ENCODE peak calls at places on chromosomes 4 and X, in four cellular contexts. C is HepG2, L is WTC11, H is K562. G is an unnamed sample.

GRCh38 chr4:2269206-2269531 is 7.3 kb upstream of the MXD4 start:
- DNase-seq in L (peak; percentile 35), H (no peak), C (no peak), G (no peak)

GRCh38 chr4:165806613-165807012 is 66.4 kb upstream of the TLL1 start:
- DNase-seq in L (no peak), H (no peak), C (no peak), G (no peak)

GRCh38 chrX:3697701-3698279 is 15.7 kb downstream of the PRKX start:
- DNase-seq in C (no peak), L (no peak), H (no peak), G (no peak)

GRCh38 chr4:141858437-141858836 is 222.1 kb downstream of the IL15 start:
- DNase-seq in L (no peak), C (no peak), H (no peak), G (no peak)

GRCh38 chr4:174265917-174266316 is 17.6 kb downstream of the FBXO8 start:
- DNase-seq in H (no peak), L (no peak), C (no peak), G (no peak)

GRCh38 chr4:101258782-101259353 is 88.5 kb downstream of the PPP3CA start:
- DNase-seq in H (no peak), C (no peak), L (no peak), G (no peak)

GRCh38 chr4:71732706-71733105 is 51.2 kb downstream of the GC start:
- DNase-seq in L (no peak), C (peak; percentile 13), H (peak; percentile 21), G (peak; percentile 31)

GRCh38 chr4:158729716-158730559 is 6.7 kb upstream of the PPID start:
- DNase-seq in C (peak; percentile 67), H (peak; percentile 70), L (peak; percentile 51), G (peak; percentile 70)

GRCh38 chr4:7364979-7365378 is 69.8 kb downstream of the PSAPL1 start:
- DNase-seq in H (no peak), C (no peak), L (no peak), G (no peak)

GRCh38 chr4:85808104-85808503 is 333.2 kb downstream of the ARHGAP24 start:
- DNase-seq in C (no peak), H (no peak), L (no peak), G (no peak)

GRCh38 chrX:101117701-101118100 is 19.7 kb downstream of the CENPI start:
- DNase-seq in L (no peak), C (no peak), H (no peak), G (no peak)

GRCh38 chr4:76758290-76758882 is 139.6 kb downstream of the SOWAHB start:
- DNase-seq in C (peak; percentile 28), L (no peak), H (peak; percentile 40), G (peak; percentile 64)

GRCh38 chrX:40127052-40127451 is 29.3 kb upstream of the BCOR start:
- DNase-seq in H (no peak), C (no peak), L (no peak), G (no peak)

GRCh38 chrX:69216911-69217310 is 51.7 kb upstream of the PJA1 start:
- DNase-seq in L (no peak), H (no peak), C (no peak), G (no peak)

GRCh38 chr4:5988086-5988845 is 30.0 kb downstream of the C4orf50 start:
- DNase-seq in L (no peak), C (no peak), H (no peak), G (no peak)

GRCh38 chr4:73867783-73868182 is 1.4 kb upstream of the CXCL1 start:
- DNase-seq in L (no peak), C (no peak), H (peak; percentile 19), G (no peak)

GRCh38 chr4:3248811-3249661 is at the start of gene MSANTD1:
- DNase-seq in C (no peak), H (no peak), L (no peak), G (no peak)

GRCh38 chrX:48458711-48459110 is 11.3 kb downstream of the SLC38A5 start:
- DNase-seq in C (no peak), H (no peak), L (no peak), G (no peak)

GRCh38 chr4:90357117-90357710 is 230.0 kb downstream of the CCSER1 start:
- DNase-seq in H (peak; percentile 28), C (peak; percentile 45), L (no peak), G (peak; percentile 26)

GRCh38 chrX:42680651-42681050 is 97.3 kb downstream of the PPP1R2C start:
- DNase-seq in H (no peak), C (no peak), L (no peak), G (no peak)

GRCh38 chr4:177109769-177110168 is 199.9 kb upstream of the NEIL3 start:
- DNase-seq in C (no peak), H (no peak), L (no peak), G (no peak)

GRCh38 chrX:50927127-50927526 is 16.6 kb downstream of the BMP15 start:
- DNase-seq in C (no peak), L (no peak), H (no peak), G (no peak)

GRCh38 chr4:8403173-8403753 is 37.3 kb downstream of the ACOX3 start:
- DNase-seq in H (peak; percentile 75), C (peak; percentile 48), L (peak; percentile 88), G (peak; percentile 88)

GRCh38 chr4:76569225-76569624 is 134.2 kb downstream of the SHROOM3 start:
- DNase-seq in C (no peak), H (no peak), L (no peak), G (no peak)

GRCh38 chr4:88630756-88631155 is 38.5 kb downstream of the HERC3 start:
- DNase-seq in H (no peak), L (no peak), C (no peak), G (no peak)

GRCh38 chrX:153883163-153883843 is 2.7 kb downstream of the L1CAM start:
- DNase-seq in H (peak; percentile 54), C (no peak), L (no peak), G (no peak)

GRCh38 chrX:29746326-29746725 is 469.0 kb upstream of the MAGEB2 start:
- DNase-seq in L (no peak), C (no peak), H (no peak), G (no peak)

GRCh38 chr4:7788687-7789425 is 150.8 kb downstream of the AFAP1 start:
- DNase-seq in C (no peak), H (no peak), L (no peak), G (no peak)

GRCh38 chr4:20194079-20195013 is 57.4 kb upstream of the SLIT2 start:
- DNase-seq in C (no peak), L (no peak), H (no peak), G (no peak)

GRCh38 chrX:106897259-106897658 is 5.9 kb downstream of the RIPPLY1 start:
- DNase-seq in C (no peak), L (no peak), H (no peak), G (no peak)

GRCh38 chr4:78788005-78788889 is 12.1 kb downstream of the BMP2K start:
- DNase-seq in C (no peak), H (no peak), L (no peak), G (no peak)

GRCh38 chrX:145729635-145730034 is 88.0 kb upstream of the SLITRK2 start:
- DNase-seq in C (no peak), H (no peak), L (no peak), G (no peak)

GRCh38 chr4:113499166-113499565 is 262.4 kb downstream of the CAMK2D start:
- DNase-seq in L (no peak), C (peak; percentile 20), H (no peak), G (no peak)

DNA sequence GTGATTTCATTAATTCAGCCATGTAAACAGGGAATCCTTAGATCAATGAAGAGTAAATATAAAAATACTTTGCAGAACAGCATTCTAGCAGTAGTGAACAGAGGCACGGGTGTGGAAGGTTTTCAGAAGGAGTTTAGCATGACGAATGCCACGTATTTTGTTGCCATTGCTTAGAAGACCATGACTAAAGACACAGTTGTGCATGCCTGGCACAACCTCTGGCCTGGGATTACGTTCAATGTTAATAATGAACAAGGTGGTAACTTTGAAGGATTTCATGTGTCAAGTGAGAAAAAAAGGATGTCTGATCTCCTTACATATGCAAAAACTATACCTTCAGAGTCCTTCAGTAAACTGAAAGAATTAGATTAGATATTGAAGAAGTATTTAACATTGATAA is 171.9 kb downstream of the MAGEB5 start:
- DNase-seq in H (no peak), C (no peak), L (no peak), G (no peak)
- TF ChIP-seq ELF4 in H (no peak), C (no peak), L (no peak), G (no peak)

GRCh38 chrX:118373538-118373937 is 27.6 kb downstream of the WDR44 start:
- DNase-seq in L (no peak), C (peak; percentile 30), H (no peak), G (no peak)
- TF ChIP-seq ELF4 in L (no peak), C (no peak), H (no peak), G (no peak)

DNA sequence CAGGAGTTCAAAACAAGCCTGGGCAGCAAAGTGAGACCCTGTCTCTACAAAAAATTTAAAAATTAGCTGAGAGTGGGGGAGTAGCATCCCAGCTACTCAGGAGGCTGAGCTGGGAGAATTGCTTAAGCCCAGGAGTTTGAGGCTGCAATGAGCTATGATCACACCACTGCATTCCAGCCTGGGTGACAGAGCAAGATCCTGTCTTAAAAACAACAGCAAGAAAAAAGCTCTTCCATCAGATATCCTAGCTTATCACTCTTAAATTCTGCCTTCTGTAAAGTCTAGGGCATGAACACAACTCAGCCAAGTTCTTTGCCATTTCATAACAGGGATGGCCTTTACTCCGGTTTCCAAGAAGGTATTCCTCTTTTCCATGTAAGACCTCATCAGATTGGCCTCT is 15.0 kb upstream of the AFF1 start:
- DNase-seq in L (no peak), H (no peak), C (no peak), G (no peak)
- TF ChIP-seq ELF4 in L (no peak), H (no peak), C (no peak), G (no peak)

GRCh38 chr4:92305148-92305877 is 1.5 kb downstream of the GRID2 start:
- DNase-seq in C (no peak), L (peak; percentile 96), H (peak; percentile 0), G (peak; percentile 74)
- TF ChIP-seq ELF4 in C (no peak), L (no peak), H (no peak), G (no peak)

GRCh38 chrX:133926099-133926498 is 59.3 kb downstream of the GPC3 start:
- DNase-seq in L (no peak), H (no peak), C (no peak), G (no peak)

GRCh38 chrX:133924548-133924947 is 60.8 kb downstream of the GPC3 start:
- DNase-seq in H (no peak), L (no peak), C (no peak), G (no peak)

GRCh38 chrX:133926809-133927208 is 58.6 kb downstream of the GPC3 start:
- DNase-seq in C (no peak), L (no peak), H (peak; percentile 0), G (no peak)

GRCh38 chrX:133929836-133930464 is 55.4 kb downstream of the GPC3 start:
- DNase-seq in H (no peak), C (no peak), L (no peak), G (no peak)

DNA sequence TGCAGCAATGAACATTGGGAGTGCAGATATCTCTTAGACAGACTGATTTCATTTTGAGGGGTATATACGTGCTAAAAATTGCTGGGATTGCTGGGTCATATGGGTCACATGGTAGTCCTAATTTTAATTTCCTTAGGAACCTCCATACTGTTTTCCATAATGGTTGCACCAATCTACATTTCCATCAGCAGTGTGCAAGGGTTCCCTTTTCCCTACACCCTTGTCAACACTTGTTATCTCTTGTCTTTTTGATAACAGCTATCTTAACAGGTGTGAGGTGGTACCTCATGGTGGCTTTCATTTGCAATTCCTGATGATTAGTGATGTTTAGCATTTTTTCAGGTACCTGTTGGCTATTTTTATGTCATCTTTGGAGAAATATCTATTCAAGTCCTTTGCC is 57.0 kb downstream of the GPC3 start:
- DNase-seq in L (no peak), C (no peak), H (no peak), G (no peak)
- TF ChIP-seq ELF4 in L (no peak), C (no peak), H (no peak), G (no peak)